ENCODE peak calls at places on chromosomes 4 and X, in five cellular contexts. R, L, S, D and O are unnamed samples.
A peak's percentile ranks its signal among the peaks of the same experiment; 100 is the strongest.

GRCh38 chrX:21666679-21667078 is 8.5 kb upstream of the KLHL34 start:
- DNase-seq in R (no peak), L (no peak), S (no peak), D (no peak), O (no peak)

GRCh38 chrX:69306063-69306404 is 140.8 kb upstream of the PJA1 start:
- DNase-seq in R (no peak), L (no peak), S (no peak), D (no peak), O (no peak)

GRCh38 chrX:70445197-70445656 is 592 bp downstream of the DLG3 start:
- DNase-seq in R (no peak), L (no peak), S (no peak), D (no peak), O (no peak)

GRCh38 chr4:128757712-128758111 is 51.8 kb upstream of the JADE1 start:
- DNase-seq in R (no peak), L (no peak), S (no peak), D (peak; percentile 47), O (no peak)

GRCh38 chr4:47899639-47900038 is 14.7 kb downstream of the NFXL1 start:
- DNase-seq in R (no peak), L (peak; percentile 53), S (no peak), D (no peak), O (no peak)

GRCh38 chr4:158825443-158826036 is 56.7 kb downstream of the FNIP2 start:
- DNase-seq in R (no peak), L (no peak), S (no peak), D (no peak), O (no peak)

GRCh38 chr4:115453416-115453815 is 340.0 kb upstream of the NDST4 start:
- DNase-seq in R (peak; percentile 16), L (no peak), S (no peak), D (no peak), O (no peak)

GRCh38 chr4:40121515-40121914 is 64.9 kb downstream of the N4BP2 start:
- DNase-seq in R (peak; percentile 43), L (peak; percentile 82), S (no peak), D (no peak), O (no peak)

DNA sequence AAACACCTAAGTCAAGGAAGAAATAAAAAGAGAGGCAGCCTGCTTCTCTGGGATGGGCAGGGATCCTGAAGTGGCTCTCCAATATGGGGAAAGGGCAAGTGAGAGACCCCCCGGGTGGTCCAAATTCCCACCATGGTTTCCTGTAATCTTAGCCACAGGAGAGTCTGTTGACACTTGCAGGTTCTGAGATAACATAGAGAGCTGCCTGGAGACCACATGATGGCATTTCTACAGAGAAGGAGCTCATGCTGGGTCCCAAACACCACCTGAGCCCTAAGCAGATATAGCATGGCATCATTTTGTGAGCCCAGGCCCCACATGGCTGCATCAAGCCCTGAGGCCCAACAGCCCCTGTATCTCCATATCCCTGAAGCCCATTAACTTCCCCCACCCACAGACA is 26.1 kb downstream of the PABPC1L2B start:
- DNase-seq in R (no peak), L (no peak), S (no peak), D (no peak), O (no peak)
- H3K4me1 ChIP-seq in R (no peaks in the 10 kb centered on the region), L (no peaks in the 10 kb centered on the region), S (no peaks in the 10 kb centered on the region), D (no peaks in the 10 kb centered on the region), O (no peaks in the 10 kb centered on the region)

DNA sequence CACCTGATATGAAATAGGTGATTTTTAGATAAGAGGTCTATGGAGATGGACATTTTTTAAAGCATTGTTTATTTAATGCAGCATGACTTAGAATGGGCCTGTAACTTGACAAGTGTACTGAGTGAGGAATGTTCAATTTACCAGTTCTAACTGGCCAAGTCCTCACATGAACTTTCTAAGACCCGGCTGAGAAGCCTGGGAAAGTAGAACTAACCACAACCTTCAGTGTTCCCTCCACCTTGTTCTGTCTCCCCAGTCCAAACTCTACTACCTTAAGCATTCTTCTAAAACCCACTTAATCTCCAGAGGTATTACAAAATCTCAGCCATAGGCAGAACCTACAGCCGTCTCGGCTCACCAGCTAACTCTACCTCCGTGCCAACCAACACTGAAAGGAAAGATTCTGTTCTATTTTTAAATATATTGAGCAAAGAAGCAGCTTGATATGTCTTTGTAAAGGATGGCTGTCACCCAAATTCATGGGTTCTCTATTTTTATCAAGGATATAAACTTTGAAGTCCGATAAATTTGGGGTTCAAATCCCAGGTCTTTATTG is 6.8 kb downstream of the PPARGC1A start:
- DNase-seq in R (no peak), L (no peak), S (no peak), D (no peak), O (no peak)
- H3K4me1 ChIP-seq in R (no peaks in the 10 kb centered on the region), L (no peaks in the 10 kb centered on the region), S (no peaks in the 10 kb centered on the region), D (no peaks in the 10 kb centered on the region), O (no peaks in the 10 kb centered on the region)

GRCh38 chr4:8600266-8600665 is 7.7 kb downstream of the CPZ start:
- DNase-seq in R (no peak), L (no peak), S (no peak), D (no peak), O (no peak)

GRCh38 chr4:8600686-8601085 is 8.1 kb downstream of the CPZ start:
- DNase-seq in R (no peak), L (no peak), S (no peak), D (no peak), O (no peak)

GRCh38 chr4:8601556-8601955 is 9.0 kb downstream of the CPZ start:
- DNase-seq in R (no peak), L (no peak), S (no peak), D (no peak), O (no peak)

GRCh38 chr4:8599657-8600056 is 7.1 kb downstream of the CPZ start:
- DNase-seq in R (peak; percentile 17), L (peak; percentile 22), S (no peak), D (no peak), O (no peak)

GRCh38 chr4:8601086-8601485 is 8.5 kb downstream of the CPZ start:
- DNase-seq in R (no peak), L (no peak), S (no peak), D (no peak), O (no peak)
- H3K4me1 ChIP-seq in R (no peaks in the 10 kb centered on the region), L (peaks cover 15% of the 10 kb centered on the region), S (no peaks in the 10 kb centered on the region), D (no peaks in the 10 kb centered on the region), O (no peaks in the 10 kb centered on the region)

GRCh38 chr4:169263791-169264392 is 6.9 kb downstream of the SH3RF1 start:
- DNase-seq in R (no peak), L (no peak), S (no peak), D (no peak), O (no peak)
- H3K4me1 ChIP-seq in R (peaks cover 53% of the 10 kb centered on the region), L (peaks cover 11% of the 10 kb centered on the region), S (no peaks in the 10 kb centered on the region), D (peaks cover 5% of the 10 kb centered on the region), O (no peaks in the 10 kb centered on the region)

GRCh38 chr4:148346657-148347056 is 95.6 kb downstream of the NR3C2 start:
- DNase-seq in R (no peak), L (no peak), S (no peak), D (no peak), O (no peak)

GRCh38 chr4:148345509-148345908 is 96.7 kb downstream of the NR3C2 start:
- DNase-seq in R (no peak), L (no peak), S (no peak), D (no peak), O (no peak)

GRCh38 chr4:148344382-148344781 is 97.8 kb downstream of the NR3C2 start:
- DNase-seq in R (no peak), L (no peak), S (no peak), D (no peak), O (no peak)

DNA sequence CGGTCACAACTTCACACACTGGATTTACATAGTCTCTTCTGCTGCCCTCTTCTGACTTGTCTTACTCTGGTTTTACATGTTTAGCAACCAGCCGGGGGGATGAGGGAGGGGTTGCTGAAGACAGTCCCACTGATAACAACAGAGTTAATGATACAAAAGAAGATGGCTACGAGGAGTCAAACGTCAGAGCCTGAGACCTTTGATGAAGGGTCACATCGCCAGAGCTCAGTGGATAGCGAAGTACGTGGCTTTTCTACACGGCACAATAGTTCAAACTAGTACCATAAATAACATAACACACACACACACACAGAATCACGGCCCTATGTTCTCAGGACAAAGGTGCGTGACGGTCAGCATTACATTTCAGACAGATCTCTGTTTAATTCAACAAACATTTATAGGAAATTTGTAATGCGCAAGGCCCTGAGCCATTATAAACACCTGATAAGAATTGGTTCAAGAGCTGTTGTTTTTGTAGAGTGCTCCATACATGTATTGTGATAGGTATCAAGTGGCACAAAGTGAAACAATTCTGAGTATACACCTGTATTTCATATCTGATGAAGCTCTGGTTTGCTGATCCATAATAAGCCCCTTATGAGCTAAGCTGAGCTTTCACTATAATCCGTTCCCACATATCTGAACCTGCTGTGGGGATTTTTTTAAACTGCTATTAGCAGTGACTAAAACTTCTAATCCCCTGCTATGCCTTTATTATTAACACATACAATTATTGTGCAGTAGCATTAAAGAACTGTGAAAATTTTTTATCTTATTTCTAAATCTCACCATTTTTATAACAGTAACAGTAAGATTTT is 100.0 kb downstream of the NR3C2 start:
- DNase-seq in R (no peak), L (no peak), S (no peak), D (no peak), O (no peak)
- H3K4me1 ChIP-seq in R (no peaks in the 10 kb centered on the region), L (no peaks in the 10 kb centered on the region), S (no peaks in the 10 kb centered on the region), D (peaks cover 3% of the 10 kb centered on the region), O (no peaks in the 10 kb centered on the region)